ENCODE peak calls at places on chromosomes 13 and 19, in nine cellular contexts. One of them, this sample, is unnamed.

GRCh38 chr13:102847272-102848234 is 1.7 kb downstream of the ERCC5 start:
- DNase-seq in kidney glomerular epithelial cell: peak; percentile 18
- DNase-seq in transverse colon: no peak
- DNase-seq in stromal cell of bone marrow: no peak
- DNase-seq in iris pigment epithelial cell: peak; percentile 52
- DNase-seq in activated T-cell treated with anti-CD3 and anti-CD28 coated beads, Interleukin-2, amount 50 U/mL, for 72 hours: no peak
- DNase-seq in GDM1: peak; percentile 17
- DNase-seq in NCI-H1105: no peak
- DNase-seq in NCI-H2171 treated with DMSO at 0.1 percent for 48 hours: peak; percentile 65
- DNase-seq in this sample: peak; percentile 1

GRCh38 chr19:48496959-48497727 is 14.5 kb downstream of the LMTK3 start:
- DNase-seq in kidney glomerular epithelial cell: no peak
- DNase-seq in transverse colon: no peak
- DNase-seq in stromal cell of bone marrow: no peak
- DNase-seq in iris pigment epithelial cell: no peak
- DNase-seq in activated T-cell treated with anti-CD3 and anti-CD28 coated beads, Interleukin-2, amount 50 U/mL, for 72 hours: no peak
- DNase-seq in GDM1: no peak
- DNase-seq in NCI-H1105: no peak
- DNase-seq in NCI-H2171 treated with DMSO at 0.1 percent for 48 hours: no peak
- DNase-seq in this sample: no peak

GRCh38 chr13:100550433-100550832 is 38.2 kb downstream of the GGACT start:
- DNase-seq in kidney glomerular epithelial cell: no peak
- DNase-seq in transverse colon: no peak
- DNase-seq in stromal cell of bone marrow: peak; percentile 43
- DNase-seq in iris pigment epithelial cell: peak; percentile 72
- DNase-seq in activated T-cell treated with anti-CD3 and anti-CD28 coated beads, Interleukin-2, amount 50 U/mL, for 72 hours: no peak
- DNase-seq in GDM1: no peak
- DNase-seq in NCI-H1105: no peak
- DNase-seq in NCI-H2171 treated with DMSO at 0.1 percent for 48 hours: no peak
- DNase-seq in this sample: peak; percentile 9

GRCh38 chr13:23506821-23507210 is 63.4 kb upstream of the TNFRSF19 start:
- DNase-seq in kidney glomerular epithelial cell: peak; percentile 95
- DNase-seq in transverse colon: no peak
- DNase-seq in stromal cell of bone marrow: peak; percentile 21
- DNase-seq in iris pigment epithelial cell: peak; percentile 86
- DNase-seq in activated T-cell treated with anti-CD3 and anti-CD28 coated beads, Interleukin-2, amount 50 U/mL, for 72 hours: no peak
- DNase-seq in GDM1: no peak
- DNase-seq in NCI-H1105: no peak
- DNase-seq in NCI-H2171 treated with DMSO at 0.1 percent for 48 hours: no peak
- DNase-seq in this sample: peak; percentile 68

GRCh38 chr13:40383132-40383531 is 283.3 kb downstream of the FOXO1 start:
- DNase-seq in kidney glomerular epithelial cell: no peak
- DNase-seq in transverse colon: no peak
- DNase-seq in stromal cell of bone marrow: no peak
- DNase-seq in iris pigment epithelial cell: no peak
- DNase-seq in activated T-cell treated with anti-CD3 and anti-CD28 coated beads, Interleukin-2, amount 50 U/mL, for 72 hours: no peak
- DNase-seq in GDM1: no peak
- DNase-seq in NCI-H1105: no peak
- DNase-seq in NCI-H2171 treated with DMSO at 0.1 percent for 48 hours: no peak
- DNase-seq in this sample: no peak

GRCh38 chr13:40152145-40152544 is 496.7 kb downstream of the COG6 start:
- DNase-seq in kidney glomerular epithelial cell: peak; percentile 59
- DNase-seq in transverse colon: no peak
- DNase-seq in stromal cell of bone marrow: peak; percentile 76
- DNase-seq in iris pigment epithelial cell: peak; percentile 95
- DNase-seq in activated T-cell treated with anti-CD3 and anti-CD28 coated beads, Interleukin-2, amount 50 U/mL, for 72 hours: no peak
- DNase-seq in GDM1: no peak
- DNase-seq in NCI-H1105: no peak
- DNase-seq in NCI-H2171 treated with DMSO at 0.1 percent for 48 hours: no peak
- DNase-seq in this sample: no peak

GRCh38 chr13:94195715-94196114 is 283.8 kb downstream of the DCT start:
- DNase-seq in kidney glomerular epithelial cell: peak; percentile 88
- DNase-seq in transverse colon: no peak
- DNase-seq in stromal cell of bone marrow: peak; percentile 29
- DNase-seq in iris pigment epithelial cell: peak; percentile 99
- DNase-seq in activated T-cell treated with anti-CD3 and anti-CD28 coated beads, Interleukin-2, amount 50 U/mL, for 72 hours: no peak
- DNase-seq in GDM1: no peak
- DNase-seq in NCI-H1105: no peak
- DNase-seq in NCI-H2171 treated with DMSO at 0.1 percent for 48 hours: no peak
- DNase-seq in this sample: peak; percentile 35

GRCh38 chr19:7637374-7638256 is 705 bp downstream of the STXBP2 start:
- DNase-seq in kidney glomerular epithelial cell: no peak
- DNase-seq in transverse colon: peak; percentile 59
- DNase-seq in stromal cell of bone marrow: no peak
- DNase-seq in iris pigment epithelial cell: peak; percentile 28
- DNase-seq in activated T-cell treated with anti-CD3 and anti-CD28 coated beads, Interleukin-2, amount 50 U/mL, for 72 hours: peak; percentile 22
- DNase-seq in GDM1: no peak
- DNase-seq in NCI-H1105: no peak
- DNase-seq in NCI-H2171 treated with DMSO at 0.1 percent for 48 hours: no peak
- DNase-seq in this sample: no peak

GRCh38 chr19:2217591-2217990 is 18.5 kb downstream of the PLEKHJ1 start:
- DNase-seq in kidney glomerular epithelial cell: no peak
- DNase-seq in transverse colon: no peak
- DNase-seq in stromal cell of bone marrow: no peak
- DNase-seq in iris pigment epithelial cell: no peak
- DNase-seq in activated T-cell treated with anti-CD3 and anti-CD28 coated beads, Interleukin-2, amount 50 U/mL, for 72 hours: no peak
- DNase-seq in GDM1: no peak
- DNase-seq in NCI-H1105: no peak
- DNase-seq in NCI-H2171 treated with DMSO at 0.1 percent for 48 hours: no peak
- DNase-seq in this sample: no peak

GRCh38 chr13:113879017-113879416 is 15.1 kb upstream of the GAS6 start:
- DNase-seq in kidney glomerular epithelial cell: no peak
- DNase-seq in transverse colon: no peak
- DNase-seq in stromal cell of bone marrow: no peak
- DNase-seq in iris pigment epithelial cell: no peak
- DNase-seq in activated T-cell treated with anti-CD3 and anti-CD28 coated beads, Interleukin-2, amount 50 U/mL, for 72 hours: no peak
- DNase-seq in GDM1: no peak
- DNase-seq in NCI-H1105: peak; percentile 78
- DNase-seq in NCI-H2171 treated with DMSO at 0.1 percent for 48 hours: peak; percentile 37
- DNase-seq in this sample: no peak

GRCh38 chr19:54035215-54036178 is 28.2 kb downstream of the VSTM1 start:
- DNase-seq in kidney glomerular epithelial cell: peak; percentile 66
- DNase-seq in transverse colon: no peak
- DNase-seq in stromal cell of bone marrow: peak; percentile 90
- DNase-seq in iris pigment epithelial cell: peak; percentile 87
- DNase-seq in activated T-cell treated with anti-CD3 and anti-CD28 coated beads, Interleukin-2, amount 50 U/mL, for 72 hours: no peak
- DNase-seq in GDM1: no peak
- DNase-seq in NCI-H1105: no peak
- DNase-seq in NCI-H2171 treated with DMSO at 0.1 percent for 48 hours: peak; percentile 7
- DNase-seq in this sample: peak; percentile 50

GRCh38 chr19:1757468-1758230 is 4.3 kb downstream of the ONECUT3 start:
- DNase-seq in kidney glomerular epithelial cell: no peak
- DNase-seq in transverse colon: no peak
- DNase-seq in stromal cell of bone marrow: no peak
- DNase-seq in iris pigment epithelial cell: no peak
- DNase-seq in activated T-cell treated with anti-CD3 and anti-CD28 coated beads, Interleukin-2, amount 50 U/mL, for 72 hours: no peak
- DNase-seq in GDM1: no peak
- DNase-seq in NCI-H1105: no peak
- DNase-seq in NCI-H2171 treated with DMSO at 0.1 percent for 48 hours: no peak
- DNase-seq in this sample: no peak

GRCh38 chr13:21615427-21615826 is 11.5 kb upstream of the MICU2 start:
- DNase-seq in kidney glomerular epithelial cell: no peak
- DNase-seq in transverse colon: no peak
- DNase-seq in stromal cell of bone marrow: no peak
- DNase-seq in iris pigment epithelial cell: no peak
- DNase-seq in activated T-cell treated with anti-CD3 and anti-CD28 coated beads, Interleukin-2, amount 50 U/mL, for 72 hours: no peak
- DNase-seq in GDM1: no peak
- DNase-seq in NCI-H1105: no peak
- DNase-seq in NCI-H2171 treated with DMSO at 0.1 percent for 48 hours: no peak
- DNase-seq in this sample: no peak